ENCODE peak calls at places on chromosomes 11 and 22, in seven cellular contexts. S is neuronal stem cell, H is IMR-90, F is H1, U is mesendoderm, A is mesenchymal stem cell, N is trophoblast cell. G is an unnamed sample. For H3K4me1, the result is how much of the 10 kb centered on the place peaks cover.

GRCh38 chr11:18239655-18240054 is 3.1 kb upstream of the SAA4 start:
- DNase-seq in S (no peak), H (no peak), F (no peak), U (no peak), A (no peak), N (no peak), G (no peak)

GRCh38 chr22:29300807-29301601 is 5.4 kb upstream of the GAS2L1 start:
- DNase-seq in S (no peak), H (no peak), F (no peak), U (peak), A (no peak), N (no peak), G (no peak)

GRCh38 chr22:29727248-29727551 is 7.4 kb downstream of the CABP7 start:
- DNase-seq in S (no peak), H (peak), F (no peak), U (peak), A (peak), N (no peak), G (peak)

GRCh38 chr11:114307524-114308203 is 11.5 kb downstream of the NNMT start:
- DNase-seq in S (no peak), H (peak), F (no peak), U (no peak), A (peak), N (no peak), G (no peak)

GRCh38 chr22:27991586-27992293 is 72.7 kb upstream of the PITPNB start:
- DNase-seq in S (no peak), H (no peak), F (no peak), U (no peak), A (no peak), N (no peak), G (peak)

GRCh38 chr11:94130589-94131362 is 2.1 kb downstream of the PANX1 start:
- DNase-seq in S (no peak), H (peak), F (no peak), U (no peak), A (peak), N (peak), G (no peak)

GRCh38 chr22:47154621-47155081 is 392.2 kb downstream of the TBC1D22A start:
- DNase-seq in S (no peak), H (peak), F (no peak), U (no peak), A (no peak), N (no peak), G (no peak)

GRCh38 chr11:64000026-64000739 is 13.9 kb downstream of the OTUB1 start:
- DNase-seq in S (peak), H (peak), F (no peak), U (peak), A (peak), N (peak), G (peak)

GRCh38 chr11:86484164-86484794 is 109.6 kb downstream of the CCDC81 start:
- DNase-seq in S (no peak), H (peak), F (no peak), U (no peak), A (peak), N (no peak), G (no peak)

GRCh38 chr11:122161191-122161590 is 45.2 kb upstream of the BLID start:
- DNase-seq in S (no peak), H (no peak), F (no peak), U (no peak), A (no peak), N (no peak), G (no peak)

GRCh38 chr11:118672865-118673264 is 6.6 kb downstream of the TREH start:
- DNase-seq in S (no peak), H (no peak), F (no peak), U (peak), A (peak), N (peak), G (no peak)

GRCh38 chr11:19290356-19290755 is 49.6 kb upstream of the E2F8 start:
- DNase-seq in S (no peak), H (no peak), F (no peak), U (no peak), A (peak), N (no peak), G (no peak)

GRCh38 chr22:30332551-30332950 is 5.8 kb upstream of the TBC1D10A start:
- DNase-seq in S (no peak), H (no peak), F (no peak), U (no peak), A (no peak), N (no peak), G (no peak)

GRCh38 chr11:40306938-40307548 is 1152.4 kb downstream of the LRRC4C start:
- DNase-seq in S (peak), H (peak), F (no peak), U (peak), A (peak), N (no peak), G (no peak)

GRCh38 chr22:32343929-32344328 is 13.7 kb upstream of the RFPL3 start:
- DNase-seq in S (no peak), H (no peak), F (no peak), U (no peak), A (no peak), N (no peak), G (no peak)

GRCh38 chr11:26947379-26947844 is 46.5 kb upstream of the FIBIN start:
- DNase-seq in S (no peak), H (peak), F (no peak), U (no peak), A (peak), N (peak), G (no peak)

GRCh38 chr11:130639369-130639768 is 190.9 kb downstream of the ADAMTS15 start:
- DNase-seq in S (no peak), H (no peak), F (no peak), U (no peak), A (no peak), N (no peak), G (no peak)
- H4K8ac ChIP-seq in S (no peak), H (no peak), F (no peak), U (no peak), A (no peak), N (no peak), G (no peak)

GRCh38 chr11:45779602-45780001 is 25.3 kb upstream of the SLC35C1 start:
- DNase-seq in S (no peak), H (no peak), F (no peak), U (no peak), A (no peak), N (no peak), G (no peak)

GRCh38 chr11:45774023-45774655 is 30.8 kb upstream of the SLC35C1 start:
- DNase-seq in S (no peak), H (no peak), F (no peak), U (no peak), A (no peak), N (no peak), G (no peak)

GRCh38 chr11:45774786-45775185 is 30.2 kb upstream of the SLC35C1 start:
- DNase-seq in S (no peak), H (no peak), F (no peak), U (no peak), A (no peak), N (no peak), G (no peak)

GRCh38 chr11:45778341-45778740 is 26.6 kb upstream of the SLC35C1 start:
- DNase-seq in S (no peak), H (no peak), F (no peak), U (no peak), A (no peak), N (no peak), G (no peak)

GRCh38 chr11:45777127-45777969 is 27.6 kb upstream of the SLC35C1 start:
- DNase-seq in S (no peak), H (no peak), F (no peak), U (no peak), A (peak), N (peak), G (no peak)
- H3K4me1 ChIP-seq in S (under half), H (under half), F (under half), U (under half), A (under half), N (under half), G (under half)

GRCh38 chr11:115409691-115410220 is 94.5 kb downstream of the CADM1 start:
- DNase-seq in S (no peak), H (peak), F (no peak), U (no peak), A (peak), N (no peak), G (no peak)
- H4K8ac ChIP-seq in S (no peak), H (no peak), F (no peak), U (no peak), A (no peak), N (no peak), G (no peak)

DNA sequence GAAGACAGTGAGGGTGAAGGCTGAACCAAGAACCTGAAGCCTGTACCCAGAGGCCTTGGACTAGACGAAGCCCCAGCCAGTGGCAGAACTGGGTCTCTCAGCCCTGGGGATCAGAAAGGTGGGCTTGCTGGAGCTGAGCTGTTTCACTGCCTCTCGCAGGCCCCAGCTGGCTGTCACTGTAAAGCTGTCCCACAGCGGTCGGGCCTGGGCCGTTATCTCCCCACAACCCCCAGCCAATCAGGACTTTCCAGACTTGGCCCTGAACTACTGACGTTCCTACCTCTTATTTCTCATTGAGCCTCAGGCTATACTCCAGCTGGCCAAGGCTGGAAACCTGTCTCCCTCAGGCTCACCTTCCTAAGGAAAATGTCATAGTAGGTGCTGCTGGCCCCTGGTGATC is 4.1 kb downstream of the PPP1CA start:
- DNase-seq in S (no peak), H (no peak), F (no peak), U (no peak), A (no peak), N (peak), G (no peak)
- H3K4me1 ChIP-seq in S (under half), H (under half), F (under half), U (under half), A (under half), N (under half), G (under half)

DNA sequence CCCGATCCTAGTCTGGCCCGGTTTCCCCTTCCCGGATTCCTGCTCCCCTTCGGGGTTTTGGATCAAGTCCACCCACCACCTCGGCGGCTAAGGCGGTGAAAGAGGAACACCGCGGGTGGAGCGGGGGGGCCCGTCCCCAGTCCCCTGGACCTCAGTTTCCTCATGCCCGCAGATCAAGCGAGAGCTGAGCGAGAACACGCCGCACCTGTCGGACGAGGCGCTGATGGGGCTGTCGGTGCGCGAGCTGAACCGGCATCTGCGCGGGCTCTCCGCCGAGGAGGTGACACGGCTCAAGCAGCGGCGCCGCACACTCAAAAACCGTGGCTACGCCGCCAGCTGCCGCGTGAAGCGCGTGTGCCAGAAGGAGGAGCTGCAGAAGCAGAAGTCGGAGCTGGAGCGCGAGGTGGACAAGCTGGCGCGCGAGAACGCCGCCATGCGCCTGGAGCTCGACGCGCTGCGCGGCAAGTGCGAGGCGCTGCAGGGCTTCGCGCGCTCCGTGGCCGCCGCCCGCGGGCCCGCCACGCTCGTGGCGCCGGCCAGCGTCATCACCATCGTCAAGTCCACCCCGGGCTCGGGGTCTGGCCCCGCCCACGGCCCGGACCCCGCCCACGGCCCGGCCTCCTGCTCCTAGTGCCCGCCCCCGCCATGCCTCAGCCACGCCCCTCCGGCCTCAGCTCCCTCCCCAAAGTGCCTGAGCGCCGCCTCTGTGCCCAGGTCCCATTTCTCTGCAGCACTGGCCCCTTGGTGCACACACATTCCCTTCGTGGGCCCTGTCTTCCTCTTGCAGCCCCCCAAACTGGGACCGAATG is 12.7 kb downstream of the MAFF start:
- DNase-seq in S (peak), H (peak), F (peak), U (peak), A (peak), N (peak), G (peak)
- H4K8ac ChIP-seq in S (no peak), H (peak), F (peak), U (no peak), A (peak), N (peak), G (no peak)

DNA sequence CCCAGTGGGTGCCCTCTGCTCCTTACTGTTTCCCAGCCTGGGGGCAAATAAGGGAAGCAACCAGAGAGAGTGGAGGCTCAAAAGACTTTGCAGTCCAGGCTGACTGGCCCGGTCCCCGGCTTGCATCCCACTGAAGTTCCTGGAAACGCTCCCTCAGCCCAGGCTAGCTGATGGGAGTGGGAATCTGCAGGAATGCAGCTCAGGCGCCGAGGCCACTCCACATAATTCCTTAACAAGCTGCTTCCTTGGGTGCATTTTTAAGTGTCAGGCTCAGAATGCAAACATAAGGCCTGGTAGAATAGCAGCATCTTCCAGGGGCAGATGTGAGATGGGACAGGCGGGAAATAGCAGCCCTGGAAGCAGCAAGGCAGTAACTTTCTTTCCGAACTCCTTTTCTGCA is 39.1 kb downstream of the RPL27A start:
- DNase-seq in S (no peak), H (no peak), F (no peak), U (peak), A (peak), N (peak), G (no peak)
- H3K4me1 ChIP-seq in S (under half), H (half or more), F (under half), U (under half), A (under half), N (half or more), G (under half)

DNA sequence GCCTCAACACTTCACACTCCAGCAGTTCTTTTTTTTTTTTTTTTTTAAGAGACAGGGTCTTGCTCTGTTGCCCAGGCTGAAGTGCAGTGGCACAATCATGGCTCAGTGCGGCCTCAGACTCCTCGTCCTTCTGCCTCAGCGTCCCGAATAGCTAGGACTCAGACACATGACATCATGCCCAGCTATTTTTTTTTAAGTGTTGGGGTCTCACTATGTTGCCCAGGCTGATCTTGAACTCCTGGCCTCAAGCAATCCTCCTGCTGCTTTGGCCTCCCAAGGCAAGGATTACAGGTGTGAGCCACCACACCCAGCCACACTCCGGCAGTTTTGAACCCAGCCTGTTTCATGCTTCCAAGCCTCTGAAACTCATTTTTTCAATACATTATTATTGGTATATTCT is 3.7 kb downstream of the PPP2R1B start:
- DNase-seq in S (no peak), H (no peak), F (no peak), U (no peak), A (no peak), N (no peak), G (no peak)
- H4K8ac ChIP-seq in S (no peak), H (no peak), F (no peak), U (no peak), A (no peak), N (no peak), G (no peak)

G was measured in H9.